ENCODE peak calls at places on chromosomes 12 and 14, in four cellular contexts. I, Z, K and B are unnamed samples.

GRCh38 chr14:60095781-60096450 is 4.2 kb downstream of the PCNX4 start:
- DNase-seq in Z (no peak), I (no peak), K (no peak), B (no peak)

GRCh38 chr12:26416550-26416949 is 221.2 kb downstream of the SSPN start:
- DNase-seq in Z (no peak), K (no peak), I (no peak), B (no peak)

GRCh38 chr12:2739832-2740641 is 54.7 kb upstream of the FKBP4 start:
- DNase-seq in Z (peak), K (no peak), I (no peak), B (no peak)

GRCh38 chr12:133081408-133081806 is 684 bp downstream of the ZNF140 start:
- DNase-seq in K (no peak), Z (no peak), I (no peak), B (no peak)

GRCh38 chr12:93664573-93665138 is 12.5 kb upstream of the CRADD start:
- DNase-seq in K (no peak), Z (no peak), I (no peak), B (no peak)

GRCh38 chr14:104040539-104040938 is 45.0 kb upstream of the ASPG start:
- DNase-seq in Z (no peak), I (no peak), K (no peak), B (no peak)

GRCh38 chr14:62289471-62289870 is 527.3 kb downstream of the SNAPC1 start:
- DNase-seq in I (no peak), Z (no peak), K (no peak), B (no peak)

GRCh38 chr14:37062191-37062803 is 110.1 kb downstream of the SLC25A21 start:
- DNase-seq in Z (no peak), I (no peak), K (no peak), B (no peak)

GRCh38 chr14:24332094-24332983 is 2.5 kb downstream of the ADCY4 start:
- DNase-seq in K (peak), I (peak), Z (peak), B (peak)

GRCh38 chr12:34373926-34374325 is 351.6 kb downstream of the ALG10 start:
- DNase-seq in Z (no peak), K (no peak), I (no peak), B (no peak)

GRCh38 chr14:53237488-53237887 is 84.4 kb upstream of the DDHD1 start:
- DNase-seq in Z (no peak), I (no peak), K (no peak), B (no peak)

GRCh38 chr14:102774391-102775153 is 2.7 kb upstream of the TRAF3 start:
- DNase-seq in I (peak), K (peak), Z (peak), B (no peak)

GRCh38 chr14:103504991-103505565 is 17.6 kb downstream of the CKB start:
- DNase-seq in Z (no peak), K (no peak), I (no peak), B (no peak)

GRCh38 chr12:39499296-39499695 is 56.4 kb upstream of the KIF21A start:
- DNase-seq in K (no peak), Z (no peak), I (no peak), B (no peak)

GRCh38 chr12:32535260-32535999 is 136.1 kb downstream of the FGD4 start:
- DNase-seq in Z (peak), I (no peak), K (no peak), B (no peak)

GRCh38 chr12:1126089-1126488 is 135.1 kb downstream of the ERC1 start:
- DNase-seq in I (peak), K (no peak), Z (no peak), B (no peak)

GRCh38 chr14:102731871-102732800 is 45.1 kb upstream of the TRAF3 start:
- DNase-seq in I (no peak), K (no peak), Z (no peak), B (no peak)

GRCh38 chr14:59931237-59931636 is 11.3 kb downstream of the LRRC9 start:
- DNase-seq in K (no peak), I (no peak), Z (no peak), B (no peak)

GRCh38 chr14:54226103-54226502 is 170.7 kb upstream of the CDKN3 start:
- DNase-seq in K (no peak), I (no peak), Z (no peak), B (no peak)

GRCh38 chr12:7483343-7483742 is 20.2 kb downstream of the CD163 start:
- DNase-seq in Z (no peak), K (no peak), I (no peak), B (no peak)

GRCh38 chr12:82688035-82688501 is 1.4 kb downstream of the TMTC2 start:
- DNase-seq in Z (no peak), I (no peak), K (no peak), B (no peak)

GRCh38 chr12:77354766-77355362 is 289.5 kb upstream of the E2F7 start:
- DNase-seq in Z (no peak), K (no peak), I (no peak), B (no peak)

GRCh38 chr14:100810861-100811461 is 15.0 kb upstream of the MEG3 start:
- DNase-seq in I (no peak), K (no peak), Z (no peak), B (no peak)

GRCh38 chr12:66060361-66060907 is 70.1 kb downstream of the LLPH start:
- DNase-seq in I (no peak), Z (no peak), K (no peak), B (no peak)

GRCh38 chr12:87157791-87158190 is 871.4 kb downstream of the C12orf50 start:
- DNase-seq in Z (no peak), K (no peak), I (no peak), B (no peak)

GRCh38 chr12:51217133-51217967 is 512 bp downstream of the POU6F1 start:
- DNase-seq in K (peak), Z (peak), I (peak), B (peak)